ENCODE peak calls at places on chromosome 17, in five cellular contexts. R, T, D, E and P are unnamed samples.

GRCh38 chr17:69331746-69332145 is 4.8 kb upstream of the ABCA5 start:
- DNase-seq in R (no peak), T (no peak), D (no peak), E (no peak), P (no peak)

GRCh38 chr17:78375401-78376079 is 2.9 kb upstream of the PGS1 start:
- DNase-seq in R (no peak), T (no peak), D (no peak), E (peak; percentile 35), P (no peak)

GRCh38 chr17:77120866-77121265 is 19.9 kb upstream of the SEC14L1 start:
- DNase-seq in R (no peak), T (no peak), D (no peak), E (no peak), P (no peak)

GRCh38 chr17:50196826-50197225 is 4.6 kb downstream of the COL1A1 start:
- DNase-seq in R (no peak), T (no peak), D (no peak), E (no peak), P (no peak)

GRCh38 chr17:50707296-50708049 is at the start of gene ANKRD40:
- DNase-seq in R (peak; percentile 96), T (peak; percentile 92), D (peak; percentile 84), E (peak; percentile 73), P (peak; percentile 69)

GRCh38 chr17:82356845-82357355 is 2.1 kb upstream of the TEX19 start:
- DNase-seq in R (peak; percentile 81), T (peak; percentile 72), D (no peak), E (no peak), P (no peak)

GRCh38 chr17:4501295-4501949 is 2.7 kb downstream of the SPNS2 start:
- DNase-seq in R (no peak), T (no peak), D (no peak), E (no peak), P (no peak)

GRCh38 chr17:29138184-29138955 is 41.8 kb downstream of the MYO18A start:
- DNase-seq in R (peak; percentile 53), T (no peak), D (no peak), E (no peak), P (peak; percentile 82)

GRCh38 chr17:78368348-78368747 is 8.5 kb upstream of the SOCS3 start:
- DNase-seq in R (no peak), T (no peak), D (no peak), E (no peak), P (no peak)

GRCh38 chr17:57874434-57875108 is 24.7 kb upstream of the MRPS23 start:
- DNase-seq in R (no peak), T (peak; percentile 90), D (no peak), E (peak; percentile 38), P (no peak)

GRCh38 chr17:75078097-75079022 is 9.4 kb upstream of the SLC16A5 start:
- DNase-seq in R (no peak), T (no peak), D (no peak), E (no peak), P (no peak)

GRCh38 chr17:48460055-48460454 is 30.0 kb upstream of the SKAP1 start:
- DNase-seq in R (peak; percentile 44), T (no peak), D (no peak), E (no peak), P (no peak)

GRCh38 chr17:67374329-67375053 is 2.6 kb upstream of the PITPNC1 start:
- DNase-seq in R (peak; percentile 94), T (peak; percentile 78), D (peak; percentile 82), E (peak; percentile 52), P (peak; percentile 72)

GRCh38 chr17:31743767-31744166 is 115.3 kb downstream of the COPRS start:
- DNase-seq in R (no peak), T (no peak), D (no peak), E (no peak), P (no peak)

GRCh38 chr17:44358066-44358465 is 5.6 kb downstream of the FAM171A2 start:
- DNase-seq in R (no peak), T (no peak), D (no peak), E (no peak), P (no peak)

GRCh38 chr17:82464567-82464929 is 6.0 kb downstream of the NARF start:
- DNase-seq in R (no peak), T (no peak), D (no peak), E (no peak), P (no peak)

GRCh38 chr17:933168-934083 is 46.1 kb downstream of the NXN start:
- DNase-seq in R (no peak), T (peak; percentile 64), D (no peak), E (no peak), P (no peak)

GRCh38 chr17:21174719-21175118 is 39.2 kb downstream of the TMEM11 start:
- DNase-seq in R (no peak), T (no peak), D (no peak), E (no peak), P (no peak)

GRCh38 chr17:50546701-50547034 is 306 bp upstream of the SPATA20 start:
- DNase-seq in R (no peak), T (no peak), D (no peak), E (no peak), P (no peak)

GRCh38 chr17:72810991-72811508 is 281.4 kb downstream of the SLC39A11 start:
- DNase-seq in R (no peak), T (no peak), D (no peak), E (no peak), P (no peak)

GRCh38 chr17:3693829-3694231 is 2.1 kb downstream of the P2RX5 start:
- DNase-seq in R (peak; percentile 59), T (no peak), D (no peak), E (no peak), P (peak; percentile 72)

GRCh38 chr17:80920406-80920805 is 71.2 kb upstream of the CHMP6 start:
- DNase-seq in R (no peak), T (no peak), D (no peak), E (no peak), P (no peak)

GRCh38 chr17:74337834-74338500 is 11.9 kb downstream of the KIF19 start:
- DNase-seq in R (no peak), T (no peak), D (no peak), E (no peak), P (no peak)

GRCh38 chr17:15999974-16000827 is 577 bp downstream of the TTC19 start:
- DNase-seq in R (peak; percentile 35), T (peak; percentile 86), D (no peak), E (no peak), P (peak; percentile 29)

GRCh38 chr17:652310-652709 is 62.3 kb downstream of the VPS53 start:
- DNase-seq in R (no peak), T (no peak), D (no peak), E (no peak), P (no peak)

GRCh38 chr17:44197980-44198720 is 1.5 kb downstream of the ATXN7L3 start:
- DNase-seq in R (peak; percentile 72), T (no peak), D (no peak), E (no peak), P (peak; percentile 31)

GRCh38 chr17:50057521-50057991 is 1.6 kb downstream of the ITGA3 start:
- DNase-seq in R (no peak), T (no peak), D (no peak), E (no peak), P (no peak)

GRCh38 chr17:81396722-81397313 is 1.6 kb downstream of the BAHCC1 start:
- DNase-seq in R (no peak), T (no peak), D (peak; percentile 20), E (no peak), P (no peak)

GRCh38 chr17:34613064-34614019 is 34.0 kb downstream of the TMEM132E start:
- DNase-seq in R (no peak), T (peak; percentile 50), D (no peak), E (no peak), P (no peak)

GRCh38 chr17:35684046-35684802 is 47.2 kb upstream of the RASL10B start:
- DNase-seq in R (no peak), T (peak; percentile 57), D (no peak), E (no peak), P (no peak)

GRCh38 chr17:17872468-17873345 is 35.9 kb upstream of the SREBF1 start:
- DNase-seq in R (no peak), T (no peak), D (no peak), E (no peak), P (no peak)